ENCODE peak calls at places on chromosomes 2 and 18, in four cellular contexts. L is amniotic stem cell, I is NCI-H510A treated with DMSO at 0.1 percent for 48 hours, P is GM03348. K is an unnamed sample.
A peak's percentile ranks its signal among the peaks of the same experiment; 100 is the strongest.

GRCh38 chr18:36759167-36759776 is 69.5 kb downstream of the TPGS2 start:
- DNase-seq in P (no peak), I (no peak), L (no peak), K (no peak)

GRCh38 chr2:166304656-166305055 is 71.1 kb downstream of the SCN9A start:
- DNase-seq in I (no peak), P (no peak), L (no peak), K (no peak)

GRCh38 chr2:23244656-23245055 is 140.3 kb upstream of the KLHL29 start:
- DNase-seq in L (no peak), P (no peak), I (no peak), K (no peak)

GRCh38 chr18:74468547-74469014 is 11.5 kb upstream of the DIPK1C start:
- DNase-seq in I (no peak), P (no peak), L (no peak), K (no peak)

GRCh38 chr2:30226144-30227032 is 4.9 kb upstream of the LBH start:
- DNase-seq in I (no peak), L (no peak), P (peak; percentile 39), K (peak; percentile 72)

GRCh38 chr2:233838726-233839446 is 15.4 kb downstream of the HJURP start:
- DNase-seq in L (no peak), I (no peak), P (no peak), K (no peak)

GRCh38 chr2:122135353-122135947 is 380.0 kb downstream of the TSN start:
- DNase-seq in I (no peak), L (no peak), P (no peak), K (no peak)

GRCh38 chr2:154686162-154686561 is 12.3 kb upstream of the KCNJ3 start:
- DNase-seq in L (no peak), I (no peak), P (no peak), K (no peak)

GRCh38 chr2:157874997-157875719 is 972 bp downstream of the ACVR1 start:
- DNase-seq in P (peak; percentile 82), L (peak; percentile 64), I (peak; percentile 22), K (peak; percentile 55)

GRCh38 chr2:95012881-95013550 is 12.5 kb upstream of the MAL start:
- DNase-seq in P (no peak), I (no peak), L (no peak), K (no peak)

GRCh38 chr2:195645413-195645812 is 11.6 kb upstream of the SLC39A10 start:
- DNase-seq in I (no peak), P (no peak), L (no peak), K (no peak)

GRCh38 chr2:176814740-176815367 is 397.7 kb upstream of the HNRNPA3 start:
- DNase-seq in L (peak; percentile 3), P (peak; percentile 59), I (peak; percentile 77), K (no peak)

GRCh38 chr2:1981421-1981820 is 237.1 kb upstream of the PXDN start:
- DNase-seq in P (no peak), L (no peak), I (no peak), K (no peak)

GRCh38 chr2:75465317-75465998 is 95.3 kb downstream of the EVA1A start:
- DNase-seq in P (peak; percentile 24), I (peak; percentile 4), L (no peak), K (peak; percentile 11)

GRCh38 chr2:152532241-152532640 is 185.0 kb downstream of the PRPF40A start:
- DNase-seq in L (no peak), P (no peak), I (no peak), K (no peak)

GRCh38 chr2:44844651-44845270 is 96.7 kb upstream of the SIX3 start:
- DNase-seq in P (peak; percentile 14), L (no peak), I (no peak), K (peak; percentile 4)

GRCh38 chr2:129165001-129165400 is 814.5 kb upstream of the RAB6C start:
- DNase-seq in L (no peak), P (no peak), I (no peak), K (peak; percentile 72)

GRCh38 chr2:105665480-105665879 is 79.2 kb upstream of the NCK2 start:
- DNase-seq in P (no peak), I (no peak), L (no peak), K (no peak)

GRCh38 chr2:176455865-176456291 is 186.6 kb downstream of the MTX2 start:
- DNase-seq in P (peak; percentile 77), L (no peak), I (no peak), K (no peak)

K was measured in MG63.